ENCODE peak calls at places on chromosomes 1 and 21, in five cellular contexts. Z, W, A, S and Q are unnamed samples. For H3K4me1, the result is how much of the 10 kb centered on the place peaks cover.

GRCh38 chr1:63917571-63918394 is 144.0 kb downstream of the ROR1 start:
- DNase-seq in Z (no peak), W (no peak), A (no peak), S (no peak), Q (no peak)

GRCh38 chr1:198699167-198700015 is 60.6 kb downstream of the PTPRC start:
- DNase-seq in A (peak), W (no peak), Z (peak), S (no peak), Q (peak)

GRCh38 chr1:221919743-221920142 is 177.9 kb upstream of the DUSP10 start:
- DNase-seq in Z (no peak), S (no peak), A (no peak), W (no peak), Q (no peak)

GRCh38 chr1:156464825-156465452 is 35.6 kb downstream of the MEF2D start:
- DNase-seq in S (no peak), Z (no peak), A (no peak), W (no peak), Q (no peak)

GRCh38 chr1:234499119-234500039 is 20.4 kb upstream of the TARBP1 start:
- DNase-seq in S (peak), Z (peak), A (peak), W (peak), Q (peak)

GRCh38 chr1:234919061-234919755 is 209.4 kb downstream of the TOMM20 start:
- DNase-seq in S (peak), W (peak), Z (no peak), A (no peak), Q (peak)

GRCh38 chr1:221429262-221429661 is 312.6 kb downstream of the DUSP10 start:
- DNase-seq in A (no peak), Z (no peak), S (no peak), W (no peak), Q (no peak)

GRCh38 chr1:17831619-17832018 is 76.5 kb downstream of the ACTL8 start:
- DNase-seq in W (no peak), Z (no peak), A (no peak), S (peak), Q (peak)

GRCh38 chr1:201503397-201504176 is 3.3 kb downstream of the CSRP1 start:
- DNase-seq in S (peak), Z (peak), W (no peak), A (no peak), Q (no peak)

GRCh38 chr21:45432575-45433255 is 27.8 kb downstream of the COL18A1 start:
- DNase-seq in S (peak), Z (no peak), W (no peak), A (no peak), Q (no peak)

GRCh38 chr21:38140192-38140905 is 116.4 kb upstream of the KCNJ15 start:
- DNase-seq in S (peak), W (no peak), A (no peak), Z (peak), Q (peak)

GRCh38 chr1:11550664-11551283 is 71.8 kb downstream of the DISP3 start:
- DNase-seq in Z (peak), S (no peak), A (no peak), W (no peak), Q (peak)

GRCh38 chr21:25657140-25657539 is 18.1 kb downstream of the JAM2 start:
- DNase-seq in A (no peak), W (no peak), S (no peak), Z (no peak), Q (no peak)

GRCh38 chr21:29403291-29403690 is 104.6 kb downstream of the BACH1 start:
- DNase-seq in A (no peak), W (no peak), S (no peak), Z (no peak), Q (no peak)

GRCh38 chr21:25837545-25838263 is 102.9 kb downstream of the GABPA start:
- DNase-seq in S (no peak), Z (no peak), A (no peak), W (no peak), Q (no peak)

GRCh38 chr1:116807871-116808450 is 53.7 kb downstream of the CD2 start:
- DNase-seq in A (no peak), W (no peak), Z (no peak), S (no peak), Q (no peak)

GRCh38 chr1:245177071-245177900 is 22.5 kb downstream of the KIF26B start:
- DNase-seq in A (no peak), Z (no peak), S (no peak), W (no peak), Q (no peak)

GRCh38 chr1:17933991-17934390 is 173.6 kb upstream of the IGSF21 start:
- DNase-seq in S (no peak), A (no peak), Z (no peak), W (no peak), Q (no peak)

GRCh38 chr1:100785399-100786082 is 66.0 kb downstream of the VCAM1 start:
- DNase-seq in W (no peak), A (no peak), S (no peak), Z (no peak), Q (no peak)

GRCh38 chr1:12760256-12760795 is 13.2 kb upstream of the PRAMEF12 start:
- DNase-seq in Z (no peak), A (no peak), W (no peak), S (no peak), Q (no peak)

GRCh38 chr21:38660333-38661295 is 145.1 kb upstream of the ETS2 start:
- DNase-seq in Z (no peak), A (peak), S (peak), W (no peak), Q (peak)

GRCh38 chr1:185608166-185608565 is 126.0 kb upstream of the HMCN1 start:
- DNase-seq in S (no peak), A (no peak), Z (no peak), W (no peak), Q (no peak)

GRCh38 chr1:239997515-239998311 is 94.0 kb upstream of the FMN2 start:
- DNase-seq in A (peak), S (no peak), Z (no peak), W (no peak), Q (no peak)

GRCh38 chr1:151540982-151541377 is 871 bp downstream of the TUFT1 start:
- DNase-seq in S (no peak), Z (peak), A (no peak), W (no peak), Q (no peak)
- H3K4me1 ChIP-seq in S (under half), Z (under half), A (under half), W (under half), Q (under half)

DNA sequence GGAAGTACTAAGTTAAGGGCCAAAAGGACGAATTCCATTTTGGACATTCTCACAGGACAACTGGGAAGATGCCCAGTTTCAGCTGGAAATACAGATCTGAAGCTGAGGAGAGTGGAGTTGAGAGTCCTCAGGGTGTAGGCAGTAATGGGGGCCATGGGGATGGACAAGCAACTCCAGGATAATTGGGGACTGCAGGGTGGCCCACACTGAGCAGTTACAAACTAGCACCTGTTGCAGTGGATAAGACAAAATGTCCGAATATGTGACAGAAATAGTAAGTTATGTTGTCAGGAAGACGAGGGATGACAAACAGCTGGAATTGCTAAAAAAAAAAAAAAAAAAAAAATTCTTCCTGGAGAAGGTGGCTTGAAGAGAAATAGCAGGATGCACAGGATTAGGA is 34.6 kb upstream of the KANK4 start:
- DNase-seq in S (no peak), Z (no peak), A (no peak), W (no peak), Q (no peak)
- H3K4me1 ChIP-seq in S (under half), Z (under half), A (under half), W (under half), Q (under half)

GRCh38 chr1:232454487-232454886 is 175.4 kb downstream of the SIPA1L2 start:
- DNase-seq in Z (no peak), S (no peak), A (no peak), W (no peak), Q (no peak)
- H3K4me1 ChIP-seq in Z (under half), S (under half), A (under half), W (under half), Q (under half)

DNA sequence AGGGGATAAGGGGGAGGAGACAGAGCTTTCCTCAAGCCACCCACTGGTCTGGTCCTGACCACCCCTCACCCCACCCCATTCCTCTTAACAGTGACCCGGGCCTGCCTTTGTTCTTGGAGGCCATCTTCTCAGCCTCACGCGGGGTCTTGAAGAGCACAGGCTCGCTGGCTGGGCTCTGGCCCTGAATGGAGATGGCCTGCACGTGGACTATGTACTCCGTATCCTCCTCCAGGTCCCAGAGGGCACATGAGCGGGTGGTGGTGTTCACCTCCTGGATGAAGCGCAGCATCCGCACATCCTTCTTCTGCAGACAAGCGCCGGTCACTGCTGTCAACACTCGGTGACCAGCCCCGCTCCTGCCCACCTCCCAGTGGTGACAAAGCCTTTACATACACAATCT is 2.6 kb downstream of the FNDC5 start:
- DNase-seq in S (no peak), A (no peak), Z (no peak), W (no peak), Q (no peak)
- H3K4me1 ChIP-seq in S (half or more), A (under half), Z (under half), W (under half), Q (under half)

GRCh38 chr1:110234691-110235090 is 24.6 kb downstream of the KCNC4 start:
- DNase-seq in Z (no peak), S (no peak), W (no peak), A (no peak), Q (no peak)
- H3K4me1 ChIP-seq in Z (under half), S (under half), W (under half), A (under half), Q (under half)

GRCh38 chr1:19478241-19478780 is 7.0 kb downstream of the CAPZB start:
- DNase-seq in A (no peak), W (no peak), Z (no peak), S (no peak), Q (no peak)

GRCh38 chr1:19479351-19480120 is 5.8 kb downstream of the CAPZB start:
- DNase-seq in W (no peak), S (no peak), A (no peak), Z (no peak), Q (no peak)

GRCh38 chr1:19480282-19480681 is 5.1 kb downstream of the CAPZB start:
- DNase-seq in A (no peak), S (no peak), Z (no peak), W (no peak), Q (no peak)

GRCh38 chr1:19476440-19477190 is 8.7 kb downstream of the CAPZB start:
- DNase-seq in A (no peak), Z (no peak), S (no peak), W (no peak), Q (no peak)

GRCh38 chr1:19477284-19478240 is 7.8 kb downstream of the CAPZB start:
- DNase-seq in A (no peak), S (no peak), W (no peak), Z (no peak), Q (no peak)
- H3K4me1 ChIP-seq in A (under half), S (half or more), W (half or more), Z (half or more), Q (half or more)